ENCODE peak calls at places on chromosomes 13 and 19, in five cellular contexts. K, A, R, D and H are unnamed samples.

GRCh38 chr13:66513728-66514127 is 716.4 kb downstream of the PCDH9 start:
- DNase-seq in K (no peak), A (no peak), R (no peak), D (no peak), H (no peak)

GRCh38 chr13:113776231-113777125 is 17.5 kb downstream of the TMEM255B start:
- DNase-seq in K (no peak), A (no peak), R (peak), D (no peak), H (no peak)

GRCh38 chr19:11168568-11168967 is 13.0 kb upstream of the SPC24 start:
- DNase-seq in K (no peak), A (no peak), R (no peak), D (no peak), H (no peak)

GRCh38 chr19:14218615-14219330 is 12.8 kb upstream of the ADGRL1 start:
- DNase-seq in K (no peak), A (no peak), R (no peak), D (no peak), H (no peak)

GRCh38 chr19:23415561-23416191 is 20.4 kb upstream of the ZNF91 start:
- DNase-seq in K (no peak), A (peak), R (peak), D (peak), H (no peak)

GRCh38 chr13:51275101-51275500 is 52.9 kb downstream of the FAM124A start:
- DNase-seq in K (no peak), A (no peak), R (no peak), D (no peak), H (no peak)

GRCh38 chr19:42272989-42273406 is 3.9 kb downstream of the CIC start:
- DNase-seq in K (no peak), A (no peak), R (peak), D (no peak), H (peak)

GRCh38 chr13:58960909-58961308 is 1202.8 kb downstream of the DIAPH3 start:
- DNase-seq in K (no peak), A (no peak), R (no peak), D (no peak), H (no peak)

GRCh38 chr19:13275016-13275722 is 125.0 kb downstream of the IER2 start:
- DNase-seq in K (no peak), A (no peak), R (no peak), D (no peak), H (no peak)

GRCh38 chr19:55579766-55580621 is 654 bp downstream of the ZNF579 start:
- DNase-seq in K (no peak), A (no peak), R (peak), D (no peak), H (no peak)

GRCh38 chr19:5045956-5046338 is 77.0 kb downstream of the KDM4B start:
- DNase-seq in K (no peak), A (no peak), R (no peak), D (no peak), H (no peak)

GRCh38 chr19:28519950-28520861 is 692.7 kb downstream of the UQCRFS1 start:
- DNase-seq in K (no peak), A (no peak), R (peak), D (peak), H (no peak)

GRCh38 chr19:44092108-44092507 is 2.1 kb upstream of the ZNF224 start:
- DNase-seq in K (no peak), A (no peak), R (no peak), D (no peak), H (no peak)

GRCh38 chr13:50123862-50124535 is 108.8 kb downstream of the KCNRG start:
- DNase-seq in K (peak), A (peak), R (peak), D (no peak), H (peak)

GRCh38 chr19:40223135-40223822 is 3.2 kb downstream of the CCNP start:
- DNase-seq in K (no peak), A (no peak), R (no peak), D (peak), H (no peak)

GRCh38 chr19:52959613-52960295 is 2.9 kb downstream of the ZNF816 start:
- DNase-seq in K (no peak), A (no peak), R (no peak), D (no peak), H (no peak)

GRCh38 chr13:48790199-48790598 is 136.5 kb downstream of the CYSLTR2 start:
- DNase-seq in K (no peak), A (no peak), R (no peak), D (no peak), H (no peak)

GRCh38 chr13:35712907-35713685 is 236.6 kb upstream of the MAB21L1 start:
- DNase-seq in K (no peak), A (no peak), R (no peak), D (no peak), H (no peak)

GRCh38 chr13:89695343-89696257 is 1651.9 kb upstream of the MIR17HG start:
- DNase-seq in K (no peak), A (no peak), R (no peak), D (no peak), H (no peak)

GRCh38 chr13:45341799-45342584 is 1.0 kb upstream of the TPT1 start:
- DNase-seq in K (no peak), A (peak), R (peak), D (no peak), H (peak)

GRCh38 chr19:13103585-13103923 is 896 bp upstream of the LYL1 start:
- DNase-seq in K (no peak), A (no peak), R (no peak), D (no peak), H (no peak)

GRCh38 chr13:25455146-25455545 is 83.4 kb downstream of the ATP8A2 start:
- DNase-seq in K (no peak), A (no peak), R (no peak), D (no peak), H (no peak)

GRCh38 chr19:54882758-54883157 is 8.7 kb downstream of the FCAR start:
- DNase-seq in K (peak), A (no peak), R (no peak), D (no peak), H (no peak)

GRCh38 chr19:55484571-55485438 is at the start of gene NAT14:
- DNase-seq in K (no peak), A (peak), R (peak), D (peak), H (peak)

GRCh38 chr19:57477191-57478008 is at the start of gene ZNF772:
- DNase-seq in K (peak), A (peak), R (peak), D (peak), H (peak)

GRCh38 chr19:48513289-48514122 is 1.9 kb upstream of the LMTK3 start:
- DNase-seq in K (peak), A (peak), R (peak), D (peak), H (peak)

GRCh38 chr19:48510421-48511268 is 990 bp downstream of the LMTK3 start:
- DNase-seq in K (no peak), A (peak), R (peak), D (peak), H (peak)

GRCh38 chr19:48511321-48511731 is 309 bp downstream of the LMTK3 start:
- DNase-seq in K (no peak), A (peak), R (no peak), D (no peak), H (no peak)

GRCh38 chr19:48512504-48513288 is 1.1 kb upstream of the LMTK3 start:
- DNase-seq in K (no peak), A (no peak), R (no peak), D (no peak), H (no peak)

GRCh38 chr19:48511800-48512503 is at the start of gene LMTK3:
- DNase-seq in K (no peak), A (peak), R (no peak), D (no peak), H (peak)
- H3K4me3 ChIP-seq in K (no peak), A (no peak), R (peak), D (no peak), H (peak)

DNA sequence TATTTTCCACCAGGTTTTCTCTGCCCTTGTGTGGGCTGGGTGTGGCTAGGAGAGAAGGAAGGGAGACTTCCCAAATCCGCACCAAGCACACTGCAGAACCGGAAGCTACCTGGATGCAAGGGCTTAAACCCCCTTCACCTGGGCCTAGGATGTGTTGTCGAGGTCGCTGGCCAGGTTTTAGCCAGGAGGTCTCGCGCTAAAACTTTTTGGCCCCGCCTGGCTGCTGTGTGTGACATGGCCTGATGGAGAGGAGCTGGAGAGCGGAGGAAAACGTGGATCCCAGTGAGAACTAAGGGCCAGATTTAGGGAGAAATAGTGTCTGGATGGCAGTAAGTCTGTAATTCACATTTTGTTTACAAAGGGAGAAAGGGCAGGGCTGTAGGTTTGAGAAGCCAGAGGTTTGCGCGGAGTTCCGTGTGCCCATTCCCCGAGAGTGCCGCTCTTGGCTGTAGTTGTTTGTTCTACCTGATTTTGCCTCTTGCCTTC is 3.1 kb upstream of the TSHZ3 start:
- DNase-seq in K (no peak), A (no peak), R (no peak), D (no peak), H (no peak)
- H3K4me3 ChIP-seq in K (no peak), A (no peak), R (no peak), D (no peak), H (no peak)

DNA sequence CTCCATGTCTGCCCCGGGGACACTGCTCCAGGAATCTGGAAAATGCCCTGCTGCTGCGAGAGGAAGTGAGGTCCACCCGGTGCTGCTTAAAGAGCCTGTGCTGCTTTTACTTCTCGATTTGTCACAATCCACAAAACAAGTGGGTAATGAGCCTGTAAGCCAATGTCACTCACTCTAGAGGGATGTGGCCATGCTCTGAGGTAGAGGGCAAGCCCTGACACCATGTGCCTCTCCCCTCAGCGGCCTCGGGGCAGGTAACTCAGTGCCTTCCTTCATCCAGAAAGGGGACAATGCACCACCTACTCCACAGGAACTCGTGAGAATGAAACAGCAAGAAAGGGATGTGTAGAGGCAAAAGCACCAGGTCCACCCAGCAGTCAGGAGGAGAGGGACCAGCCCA is 106.2 kb downstream of the TUBA3C start:
- DNase-seq in K (no peak), A (no peak), R (no peak), D (no peak), H (no peak)
- H3K4me3 ChIP-seq in K (no peak), A (no peak), R (no peak), D (no peak), H (no peak)

DNA sequence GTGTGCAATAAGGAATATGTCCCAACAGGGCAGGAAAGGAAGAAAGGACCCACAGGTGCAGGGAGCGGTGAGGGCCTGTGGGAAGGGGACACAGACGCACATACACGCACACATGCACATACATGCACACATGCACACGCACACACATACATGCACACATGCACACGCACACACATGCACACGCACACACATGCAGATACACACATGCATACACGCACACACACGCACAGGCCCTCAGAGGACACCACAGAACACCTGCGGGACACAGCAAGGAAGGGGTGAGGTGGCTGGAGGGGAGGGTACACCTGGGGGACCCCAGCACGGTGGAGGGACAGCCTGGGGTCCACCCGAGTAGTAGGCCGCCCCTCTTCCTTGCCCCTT is 12.9 kb downstream of the PIP5K1C start:
- DNase-seq in K (no peak), A (no peak), R (no peak), D (no peak), H (no peak)
- H3K4me3 ChIP-seq in K (peak), A (no peak), R (no peak), D (no peak), H (no peak)

GRCh38 chr19:48962029-48962848 is 2.9 kb upstream of the FTL start:
- DNase-seq in K (no peak), A (peak), R (peak), D (no peak), H (peak)
- H3K4me3 ChIP-seq in K (peak), A (no peak), R (no peak), D (no peak), H (peak)

GRCh38 chr13:30457306-30457891 is 8.3 kb downstream of the HMGB1 start:
- DNase-seq in K (no peak), A (no peak), R (no peak), D (no peak), H (no peak)
- H3K4me3 ChIP-seq in K (no peak), A (no peak), R (no peak), D (no peak), H (no peak)

GRCh38 chr19:51065221-51065960 is 499 bp upstream of the KLK13 start:
- DNase-seq in K (no peak), A (no peak), R (no peak), D (no peak), H (no peak)
- H3K4me3 ChIP-seq in K (no peak), A (no peak), R (no peak), D (no peak), H (no peak)

GRCh38 chr13:99991806-99992242 is 10.2 kb downstream of the ZIC2 start:
- DNase-seq in K (no peak), A (no peak), R (no peak), D (no peak), H (no peak)
- H3K4me3 ChIP-seq in K (no peak), A (no peak), R (no peak), D (no peak), H (no peak)

GRCh38 chr19:18000480-18000980 is 7.4 kb upstream of the ARRDC2 start:
- DNase-seq in K (no peak), A (no peak), R (no peak), D (no peak), H (no peak)
- H3K4me3 ChIP-seq in K (peak), A (no peak), R (peak), D (peak), H (no peak)

GRCh38 chr13:112687836-112688559 is 1.8 kb upstream of the ATP11A start:
- DNase-seq in K (no peak), A (no peak), R (no peak), D (no peak), H (no peak)
- H3K4me3 ChIP-seq in K (no peak), A (no peak), R (no peak), D (no peak), H (no peak)